ENCODE peak calls at places on chromosomes 2 and 18, in seven cellular contexts. A is H9, E is neuronal stem cell, R is IMR-90, L is mesenchymal stem cell, N is H1, Q is trophoblast cell. D is an unnamed sample.

GRCh38 chr2:8679827-8680731 is 1.8 kb upstream of the ID2 start:
- DNase-seq in R (peak), Q (no peak), E (peak), A (no peak), L (peak), N (no peak), D (peak)

GRCh38 chr2:20451346-20451745 is 4.5 kb downstream of the RHOB start:
- DNase-seq in N (no peak), R (peak), A (no peak), Q (peak), L (peak), E (no peak), D (no peak)

GRCh38 chr2:225033440-225034390 is 8.6 kb downstream of the DOCK10 start:
- DNase-seq in R (no peak), Q (no peak), A (no peak), N (no peak), E (no peak), L (no peak), D (no peak)

GRCh38 chr2:17800219-17800618 is 16.0 kb upstream of the MSGN1 start:
- DNase-seq in L (peak), E (no peak), R (peak), Q (no peak), A (no peak), N (no peak), D (no peak)

GRCh38 chr2:86556508-86556907 is 6.7 kb downstream of the CHMP3 start:
- DNase-seq in Q (no peak), N (peak), A (no peak), R (no peak), L (no peak), E (no peak), D (peak)

GRCh38 chr2:36352024-36352398 is 3.6 kb upstream of the CRIM1 start:
- DNase-seq in N (no peak), L (peak), E (no peak), A (peak), Q (no peak), R (peak), D (peak)

GRCh38 chr2:238897911-238898311 is 50.0 kb downstream of the TWIST2 start:
- DNase-seq in Q (peak), E (no peak), L (peak), R (no peak), N (no peak), A (no peak), D (no peak)

GRCh38 chr2:14189929-14190328 is 442.6 kb upstream of the LRATD1 start:
- DNase-seq in L (no peak), R (peak), Q (peak), A (no peak), N (no peak), E (no peak), D (no peak)

GRCh38 chr2:231646471-231646870 is 53.8 kb downstream of the TEX44 start:
- DNase-seq in Q (peak), L (peak), N (no peak), R (no peak), A (no peak), E (no peak), D (peak)

GRCh38 chr18:44594779-44595467 is 85.8 kb upstream of the SETBP1 start:
- DNase-seq in N (no peak), L (peak), E (no peak), Q (no peak), A (no peak), R (peak), D (peak)

GRCh38 chr2:130302164-130302886 is 40.4 kb upstream of the IMP4 start:
- DNase-seq in A (no peak), E (no peak), R (no peak), L (no peak), N (no peak), Q (no peak), D (no peak)

GRCh38 chr18:78661316-78661715 is 318.3 kb upstream of the SALL3 start:
- DNase-seq in L (no peak), Q (no peak), R (no peak), N (no peak), E (no peak), A (no peak), D (no peak)

GRCh38 chr2:118120001-118120400 is 31.7 kb downstream of the INSIG2 start:
- DNase-seq in N (no peak), A (no peak), L (no peak), R (no peak), E (no peak), Q (peak), D (no peak)

GRCh38 chr18:29078272-29078671 is 901.3 kb upstream of the CDH2 start:
- DNase-seq in N (no peak), A (no peak), Q (no peak), E (no peak), R (no peak), L (no peak), D (no peak)

GRCh38 chr18:49018553-49018943 is 67.8 kb upstream of the SMAD7 start:
- DNase-seq in A (no peak), N (no peak), R (no peak), Q (no peak), L (no peak), E (no peak), D (no peak)

GRCh38 chr2:101124684-101125366 is 26.4 kb downstream of the TBC1D8 start:
- DNase-seq in N (no peak), E (no peak), A (no peak), L (peak), Q (peak), R (peak), D (no peak)

GRCh38 chr2:122180972-122181371 is 425.5 kb downstream of the TSN start:
- DNase-seq in N (no peak), L (no peak), A (no peak), E (no peak), R (no peak), Q (no peak), D (no peak)

GRCh38 chr2:163213699-163214098 is 375.1 kb upstream of the KCNH7 start:
- DNase-seq in A (no peak), E (no peak), N (no peak), Q (no peak), L (peak), R (peak), D (no peak)

GRCh38 chr2:125701070-125701469 is 954.9 kb upstream of the GYPC start:
- DNase-seq in L (no peak), N (no peak), E (no peak), Q (no peak), R (no peak), A (no peak), D (no peak)

GRCh38 chr2:220701115-220701514 is 871.0 kb downstream of the EPHA4 start:
- DNase-seq in E (no peak), Q (no peak), A (no peak), L (no peak), N (no peak), R (no peak), D (no peak)

GRCh38 chr2:197229509-197230458 is 80.8 kb downstream of the ANKRD44 start:
- DNase-seq in E (no peak), Q (no peak), N (no peak), A (no peak), R (peak), L (peak), D (no peak)

GRCh38 chr18:26840965-26841364 is 24.5 kb downstream of the AQP4 start:
- DNase-seq in N (no peak), R (no peak), L (no peak), A (no peak), Q (no peak), E (no peak), D (peak)

DNA sequence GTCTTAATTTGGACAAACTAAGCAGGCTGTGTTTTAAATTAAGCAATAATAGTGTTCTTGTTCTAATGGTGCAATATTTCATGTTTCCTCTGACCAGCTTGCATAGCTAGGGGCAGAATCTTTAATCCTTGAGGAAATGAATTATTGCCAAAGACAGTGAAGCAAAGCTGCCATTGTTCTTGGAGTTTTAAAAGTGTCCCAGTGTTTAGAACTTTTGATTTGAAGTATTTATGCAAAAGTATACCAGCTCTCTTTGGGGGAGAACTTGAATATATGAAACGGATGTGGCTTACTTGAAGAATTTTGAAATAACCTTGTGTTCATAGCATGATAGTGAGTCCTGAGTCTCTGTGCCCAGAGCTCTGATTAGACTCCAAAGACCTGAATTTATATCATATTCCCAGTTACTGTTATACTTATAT is 33.4 kb downstream of the ITGA6 start:
- DNase-seq in N (no peak), Q (no peak), L (no peak), R (peak), E (no peak), A (no peak), D (no peak)
- H3K18ac ChIP-seq in N (no peak), Q (no peak), L (no peak), R (no peak), E (no peak), A (no peak), D (no peak)

GRCh38 chr2:11490194-11490593 is 24.2 kb upstream of the E2F6 start:
- DNase-seq in N (no peak), L (no peak), E (no peak), A (no peak), Q (no peak), R (no peak), D (no peak)
- H2BK5ac ChIP-seq in N (no peak), L (no peak), E (no peak), A (no peak), Q (no peak), R (no peak), D (no peak)

GRCh38 chr2:139917723-139918384 is 1137.7 kb upstream of the NXPH2 start:
- DNase-seq in L (no peak), N (no peak), Q (no peak), R (no peak), A (no peak), E (no peak), D (no peak)
- H2BK120ac ChIP-seq in L (no peak), N (no peak), Q (no peak), R (no peak), A (no peak), E (no peak), D (no peak)

GRCh38 chr2:30252723-30253688 is 21.7 kb downstream of the LBH start:
- DNase-seq in R (peak), E (no peak), Q (peak), A (no peak), N (no peak), L (peak), D (peak)

GRCh38 chr2:30255026-30255425 is 23.7 kb downstream of the LBH start:
- DNase-seq in Q (no peak), R (no peak), N (no peak), E (no peak), L (no peak), A (no peak), D (no peak)

GRCh38 chr2:30255466-30256408 is 24.4 kb downstream of the LBH start:
- DNase-seq in N (no peak), E (no peak), Q (no peak), A (no peak), R (no peak), L (no peak), D (no peak)

GRCh38 chr2:30253873-30254691 is 22.7 kb downstream of the LBH start:
- DNase-seq in E (no peak), L (no peak), N (no peak), Q (no peak), A (no peak), R (no peak), D (no peak)

DNA sequence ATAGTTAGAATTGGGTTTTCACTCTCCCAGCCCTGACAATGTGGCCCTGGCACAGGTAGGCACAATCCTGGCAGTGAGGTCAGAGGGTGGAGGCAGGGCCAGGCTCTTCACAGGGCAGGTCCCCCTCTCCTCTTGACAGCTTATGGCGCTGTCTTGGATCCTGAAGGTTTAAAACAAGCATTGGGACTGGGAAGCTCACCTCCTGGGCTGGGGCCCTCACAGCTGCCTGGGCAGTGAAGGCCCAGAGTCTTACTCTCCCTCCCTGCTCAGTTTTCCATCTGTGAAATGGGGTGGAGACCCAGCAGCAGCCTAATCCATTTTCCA is 23.3 kb downstream of the LBH start:
- DNase-seq in R (no peak), E (no peak), Q (no peak), A (no peak), N (no peak), L (no peak), D (no peak)
- H3K18ac ChIP-seq in R (peak), E (peak), Q (peak), A (no peak), N (no peak), L (peak), D (no peak)

D was measured in mesendoderm.